ENCODE peak calls at places on chromosomes 16 and 17, in seven cellular contexts. One of them, this sample, is unnamed. For H3K4me1, the result is how much of the 10 kb centered on the place peaks cover.

GRCh38 chr16:27722892-27723450 is 173.0 kb downstream of the KATNIP start:
- DNase-seq in psoas muscle: no peak
- DNase-seq in CD4-positive, alpha-beta memory T cell: no peak
- DNase-seq in SJCRH30: no peak
- DNase-seq in heart right ventricle: no peak
- DNase-seq in GM23338: no peak
- DNase-seq in Panc1: no peak
- DNase-seq in this sample: no peak

GRCh38 chr16:2019500-2019899 is at the start of gene NPW:
- DNase-seq in psoas muscle: no peak
- DNase-seq in CD4-positive, alpha-beta memory T cell: no peak
- DNase-seq in SJCRH30: no peak
- DNase-seq in heart right ventricle: no peak
- DNase-seq in GM23338: peak
- DNase-seq in Panc1: no peak
- DNase-seq in this sample: no peak

GRCh38 chr16:56425439-56425832 is at the start of gene AMFR:
- DNase-seq in psoas muscle: peak
- DNase-seq in CD4-positive, alpha-beta memory T cell: peak
- DNase-seq in SJCRH30: peak
- DNase-seq in heart right ventricle: peak
- DNase-seq in GM23338: peak
- DNase-seq in Panc1: no peak
- DNase-seq in this sample: peak

GRCh38 chr17:42743595-42744282 is 1.1 kb downstream of the EZH1 start:
- DNase-seq in psoas muscle: no peak
- DNase-seq in CD4-positive, alpha-beta memory T cell: no peak
- DNase-seq in SJCRH30: no peak
- DNase-seq in heart right ventricle: no peak
- DNase-seq in GM23338: peak
- DNase-seq in Panc1: no peak
- DNase-seq in this sample: no peak

GRCh38 chr17:17785407-17785806 is 51.4 kb downstream of the SREBF1 start:
- DNase-seq in psoas muscle: peak
- DNase-seq in CD4-positive, alpha-beta memory T cell: no peak
- DNase-seq in SJCRH30: no peak
- DNase-seq in heart right ventricle: no peak
- DNase-seq in GM23338: no peak
- DNase-seq in Panc1: no peak
- DNase-seq in this sample: no peak

GRCh38 chr16:54034684-54035083 is 251.9 kb downstream of the IRX3 start:
- DNase-seq in psoas muscle: no peak
- DNase-seq in CD4-positive, alpha-beta memory T cell: no peak
- DNase-seq in SJCRH30: no peak
- DNase-seq in heart right ventricle: no peak
- DNase-seq in GM23338: no peak
- DNase-seq in Panc1: no peak
- DNase-seq in this sample: no peak

GRCh38 chr16:54174750-54175149 is 111.8 kb downstream of the IRX3 start:
- DNase-seq in psoas muscle: no peak
- DNase-seq in CD4-positive, alpha-beta memory T cell: no peak
- DNase-seq in SJCRH30: no peak
- DNase-seq in heart right ventricle: no peak
- DNase-seq in GM23338: no peak
- DNase-seq in Panc1: no peak
- DNase-seq in this sample: no peak

GRCh38 chr16:17173134-17173729 is 297.5 kb downstream of the XYLT1 start:
- DNase-seq in psoas muscle: no peak
- DNase-seq in CD4-positive, alpha-beta memory T cell: no peak
- DNase-seq in SJCRH30: no peak
- DNase-seq in heart right ventricle: peak
- DNase-seq in GM23338: no peak
- DNase-seq in Panc1: no peak
- DNase-seq in this sample: no peak

GRCh38 chr17:2366747-2367494 is 29.6 kb downstream of the SGSM2 start:
- DNase-seq in psoas muscle: no peak
- DNase-seq in CD4-positive, alpha-beta memory T cell: no peak
- DNase-seq in SJCRH30: no peak
- DNase-seq in heart right ventricle: no peak
- DNase-seq in GM23338: peak
- DNase-seq in Panc1: no peak
- DNase-seq in this sample: no peak

GRCh38 chr17:57286372-57287105 is 30.2 kb downstream of the MSI2 start:
- DNase-seq in psoas muscle: no peak
- DNase-seq in CD4-positive, alpha-beta memory T cell: no peak
- DNase-seq in SJCRH30: no peak
- DNase-seq in heart right ventricle: no peak
- DNase-seq in GM23338: peak
- DNase-seq in Panc1: no peak
- DNase-seq in this sample: no peak

GRCh38 chr17:60086822-60087591 is 8.3 kb upstream of the HEATR6 start:
- DNase-seq in psoas muscle: no peak
- DNase-seq in CD4-positive, alpha-beta memory T cell: no peak
- DNase-seq in SJCRH30: peak
- DNase-seq in heart right ventricle: no peak
- DNase-seq in GM23338: no peak
- DNase-seq in Panc1: no peak
- DNase-seq in this sample: no peak

GRCh38 chr17:45147581-45148182 is 593 bp upstream of the HEXIM1 start:
- DNase-seq in psoas muscle: peak
- DNase-seq in CD4-positive, alpha-beta memory T cell: peak
- DNase-seq in SJCRH30: peak
- DNase-seq in heart right ventricle: peak
- DNase-seq in GM23338: peak
- DNase-seq in Panc1: peak
- DNase-seq in this sample: peak
- H3K4me1 ChIP-seq in psoas muscle: under half
- H3K4me1 ChIP-seq in CD4-positive, alpha-beta memory T cell: half or more
- H3K4me1 ChIP-seq in SJCRH30: under half
- H3K4me1 ChIP-seq in heart right ventricle: half or more
- H3K4me1 ChIP-seq in GM23338: under half
- H3K4me1 ChIP-seq in Panc1: under half
- H3K4me1 ChIP-seq in this sample: under half

DNA sequence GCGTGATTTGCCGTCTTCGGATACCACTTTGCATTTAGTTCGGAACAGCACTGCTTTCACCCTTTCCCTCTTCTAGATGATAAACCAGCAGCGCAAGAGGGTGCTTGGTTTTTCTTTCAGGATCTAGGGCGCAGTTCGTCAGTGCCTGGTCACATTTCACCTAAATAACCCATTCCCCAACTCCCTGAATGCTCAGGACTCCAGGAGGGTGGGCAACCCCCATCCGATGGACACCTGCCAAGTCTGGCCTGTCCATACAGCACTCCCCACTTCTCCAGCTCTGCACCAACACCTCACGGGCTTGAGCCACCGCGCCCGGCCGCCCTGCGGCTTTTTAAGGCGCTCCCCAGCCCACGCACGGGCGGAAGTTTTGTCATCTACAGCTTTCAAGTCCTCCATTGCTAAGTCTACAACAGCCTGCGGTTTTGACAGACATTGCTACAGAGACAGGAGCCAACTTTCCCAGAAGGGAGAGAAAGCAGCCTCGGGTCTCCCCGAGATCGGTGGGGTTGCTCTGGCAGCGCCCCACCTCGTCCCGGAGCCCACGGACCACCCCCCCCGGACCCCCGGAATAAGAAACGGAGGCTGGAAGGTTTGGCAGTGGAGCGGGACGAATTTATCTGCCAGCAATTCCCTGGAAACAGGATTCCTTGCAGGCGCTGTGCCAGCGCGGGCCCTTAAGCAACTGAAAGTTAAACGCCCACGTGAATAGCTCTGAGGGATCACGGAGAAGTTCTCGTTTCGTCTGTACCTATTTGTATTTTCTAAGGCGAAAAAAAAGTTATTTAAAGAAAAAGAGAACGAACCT is 38.6 kb upstream of the SLFN13 start:
- DNase-seq in psoas muscle: peak
- DNase-seq in CD4-positive, alpha-beta memory T cell: peak
- DNase-seq in SJCRH30: no peak
- DNase-seq in heart right ventricle: peak
- DNase-seq in GM23338: peak
- DNase-seq in Panc1: no peak
- DNase-seq in this sample: peak
- H3K27ac ChIP-seq in psoas muscle: no peak
- H3K27ac ChIP-seq in CD4-positive, alpha-beta memory T cell: peak
- H3K27ac ChIP-seq in SJCRH30: no peak
- H3K27ac ChIP-seq in heart right ventricle: peak
- H3K27ac ChIP-seq in GM23338: no peak
- H3K27ac ChIP-seq in Panc1: no peak
- H3K27ac ChIP-seq in this sample: peak

GRCh38 chr17:78316867-78317816 is 42.7 kb downstream of the SOCS3 start:
- DNase-seq in psoas muscle: no peak
- DNase-seq in CD4-positive, alpha-beta memory T cell: no peak
- DNase-seq in SJCRH30: peak
- DNase-seq in heart right ventricle: no peak
- DNase-seq in GM23338: peak
- DNase-seq in Panc1: no peak
- DNase-seq in this sample: no peak
- H3K4me3 ChIP-seq in psoas muscle: no peak
- H3K4me3 ChIP-seq in CD4-positive, alpha-beta memory T cell: no peak
- H3K4me3 ChIP-seq in SJCRH30: peak
- H3K4me3 ChIP-seq in heart right ventricle: no peak
- H3K4me3 ChIP-seq in GM23338: peak
- H3K4me3 ChIP-seq in Panc1: no peak
- H3K4me3 ChIP-seq in this sample: no peak

GRCh38 chr17:49992933-49993422 is 2.0 kb downstream of the DLX3 start:
- DNase-seq in psoas muscle: no peak
- DNase-seq in CD4-positive, alpha-beta memory T cell: no peak
- DNase-seq in SJCRH30: no peak
- DNase-seq in heart right ventricle: no peak
- DNase-seq in GM23338: no peak
- DNase-seq in Panc1: no peak
- DNase-seq in this sample: no peak

GRCh38 chr17:49989518-49989880 is 5.5 kb downstream of the DLX3 start:
- DNase-seq in psoas muscle: no peak
- DNase-seq in CD4-positive, alpha-beta memory T cell: no peak
- DNase-seq in SJCRH30: no peak
- DNase-seq in heart right ventricle: no peak
- DNase-seq in GM23338: peak
- DNase-seq in Panc1: no peak
- DNase-seq in this sample: no peak

GRCh38 chr17:49991409-49991808 is 3.6 kb downstream of the DLX3 start:
- DNase-seq in psoas muscle: no peak
- DNase-seq in CD4-positive, alpha-beta memory T cell: no peak
- DNase-seq in SJCRH30: no peak
- DNase-seq in heart right ventricle: no peak
- DNase-seq in GM23338: no peak
- DNase-seq in Panc1: no peak
- DNase-seq in this sample: no peak

GRCh38 chr17:49992191-49992932 is 2.7 kb downstream of the DLX3 start:
- DNase-seq in psoas muscle: no peak
- DNase-seq in CD4-positive, alpha-beta memory T cell: no peak
- DNase-seq in SJCRH30: no peak
- DNase-seq in heart right ventricle: no peak
- DNase-seq in GM23338: peak
- DNase-seq in Panc1: no peak
- DNase-seq in this sample: no peak

GRCh38 chr17:49990921-49991320 is 4.1 kb downstream of the DLX3 start:
- DNase-seq in psoas muscle: no peak
- DNase-seq in CD4-positive, alpha-beta memory T cell: no peak
- DNase-seq in SJCRH30: no peak
- DNase-seq in heart right ventricle: no peak
- DNase-seq in GM23338: no peak
- DNase-seq in Panc1: no peak
- DNase-seq in this sample: no peak
- H3K4me1 ChIP-seq in psoas muscle: under half
- H3K4me1 ChIP-seq in CD4-positive, alpha-beta memory T cell: under half
- H3K4me1 ChIP-seq in SJCRH30: under half
- H3K4me1 ChIP-seq in heart right ventricle: under half
- H3K4me1 ChIP-seq in GM23338: under half
- H3K4me1 ChIP-seq in Panc1: under half
- H3K4me1 ChIP-seq in this sample: under half

This sample was measured in effector memory CD4-positive, alpha-beta T cell.